ENCODE peak calls at places on chromosomes 13 and 19, in five cellular contexts. Q is NCI-H1092, S is progenitor cell of endocrine pancreas, R is sciatic nerve, A is COLO829. I is an unnamed sample.

GRCh38 chr13:74367193-74367592 is 233.0 kb upstream of the KLF12 start:
- DNase-seq in Q (no peak), S (no peak), R (no peak), A (no peak), I (no peak)

GRCh38 chr13:89602655-89603054 is 1744.8 kb upstream of the MIR17HG start:
- DNase-seq in Q (no peak), S (no peak), R (no peak), A (no peak), I (no peak)

GRCh38 chr19:48495391-48495790 is 16.2 kb downstream of the LMTK3 start:
- DNase-seq in Q (no peak), S (no peak), R (no peak), A (no peak), I (no peak)

GRCh38 chr13:113646921-113647340 is 11.1 kb downstream of the ATP4B start:
- DNase-seq in Q (no peak), S (no peak), R (peak), A (no peak), I (no peak)

GRCh38 chr19:12195501-12195860 is 32.6 kb downstream of the ZNF136 start:
- DNase-seq in Q (no peak), S (no peak), R (no peak), A (no peak), I (no peak)

GRCh38 chr13:75544681-75545333 is 4.8 kb upstream of the UCHL3 start:
- DNase-seq in Q (no peak), S (no peak), R (no peak), A (no peak), I (no peak)

GRCh38 chr19:47609885-47610545 is 1.1 kb downstream of the BICRA start:
- DNase-seq in Q (no peak), S (peak), R (peak), A (no peak), I (no peak)

GRCh38 chr13:90272356-90272755 is 1075.1 kb upstream of the MIR17HG start:
- DNase-seq in Q (no peak), S (no peak), R (no peak), A (no peak), I (no peak)

GRCh38 chr13:39498471-39499114 is 104.4 kb downstream of the LHFPL6 start:
- DNase-seq in Q (no peak), S (no peak), R (no peak), A (no peak), I (no peak)

GRCh38 chr13:111248822-111249221 is 71.6 kb upstream of the TEX29 start:
- DNase-seq in Q (peak), S (no peak), R (no peak), A (no peak), I (no peak)

I was measured in smooth muscle cell of the brain vasculature.